ENCODE peak calls at places on chromosomes 11 and 22, in five cellular contexts. One of them, this sample, is unnamed.
A peak's percentile ranks its signal among the peaks of the same experiment; 100 is the strongest.

GRCh38 chr22:49717322-49717919 is 110.3 kb downstream of the BRD1 start:
- DNase-seq in pancreas: no peak
- DNase-seq in body of pancreas: no peak
- DNase-seq in right cardiac atrium: no peak
- DNase-seq in CD8-positive, alpha-beta T cell: no peak
- DNase-seq in this sample: no peak

GRCh38 chr22:50738649-50739227 is 734 bp downstream of the ACR start:
- DNase-seq in right cardiac atrium: no peak
- DNase-seq in pancreas: peak; percentile 5
- DNase-seq in CD8-positive, alpha-beta T cell: no peak
- DNase-seq in body of pancreas: no peak
- DNase-seq in this sample: no peak

GRCh38 chr22:33474587-33474986 is 416.4 kb upstream of the SYN3 start:
- DNase-seq in right cardiac atrium: no peak
- DNase-seq in CD8-positive, alpha-beta T cell: no peak
- DNase-seq in pancreas: no peak
- DNase-seq in body of pancreas: no peak
- DNase-seq in this sample: no peak

GRCh38 chr11:121795206-121795605 is 320.8 kb downstream of the BLID start:
- DNase-seq in body of pancreas: no peak
- DNase-seq in pancreas: no peak
- DNase-seq in CD8-positive, alpha-beta T cell: no peak
- DNase-seq in right cardiac atrium: no peak
- DNase-seq in this sample: no peak

GRCh38 chr11:65445101-65445603 is 22.6 kb downstream of the NEAT1 start:
- DNase-seq in right cardiac atrium: no peak
- DNase-seq in pancreas: no peak
- DNase-seq in CD8-positive, alpha-beta T cell: no peak
- DNase-seq in body of pancreas: peak; percentile 11
- DNase-seq in this sample: no peak

GRCh38 chr22:45170001-45170466 is 6.3 kb downstream of the NUP50 start:
- DNase-seq in pancreas: no peak
- DNase-seq in body of pancreas: no peak
- DNase-seq in right cardiac atrium: no peak
- DNase-seq in CD8-positive, alpha-beta T cell: no peak
- DNase-seq in this sample: no peak

GRCh38 chr11:31720666-31721199 is 90.4 kb downstream of the PAX6 start:
- DNase-seq in right cardiac atrium: no peak
- DNase-seq in pancreas: no peak
- DNase-seq in body of pancreas: no peak
- DNase-seq in CD8-positive, alpha-beta T cell: no peak
- DNase-seq in this sample: no peak

GRCh38 chr22:20589614-20590476 is 82.4 kb downstream of the MED15 start:
- DNase-seq in pancreas: no peak
- DNase-seq in right cardiac atrium: no peak
- DNase-seq in body of pancreas: no peak
- DNase-seq in CD8-positive, alpha-beta T cell: no peak
- DNase-seq in this sample: no peak

GRCh38 chr22:30580896-30581295 is 6.4 kb upstream of the GAL3ST1 start:
- DNase-seq in CD8-positive, alpha-beta T cell: no peak
- DNase-seq in body of pancreas: no peak
- DNase-seq in right cardiac atrium: no peak
- DNase-seq in pancreas: no peak
- DNase-seq in this sample: no peak

GRCh38 chr11:7665473-7666291 is 7.6 kb downstream of the CYB5R2 start:
- DNase-seq in body of pancreas: peak; percentile 88
- DNase-seq in right cardiac atrium: peak; percentile 75
- DNase-seq in pancreas: peak; percentile 89
- DNase-seq in CD8-positive, alpha-beta T cell: peak; percentile 62
- DNase-seq in this sample: peak; percentile 88

GRCh38 chr11:10041803-10042202 is 252.2 kb downstream of the SBF2 start:
- DNase-seq in pancreas: no peak
- DNase-seq in CD8-positive, alpha-beta T cell: no peak
- DNase-seq in body of pancreas: no peak
- DNase-seq in right cardiac atrium: no peak
- DNase-seq in this sample: no peak
- H3K4me3 ChIP-seq in pancreas: no peak overlapping the region
- H3K4me3 ChIP-seq in CD8-positive, alpha-beta T cell: no peak overlapping the region
- H3K4me3 ChIP-seq in body of pancreas: no peak overlapping the region
- H3K4me3 ChIP-seq in right cardiac atrium: no peak overlapping the region
- H3K4me3 ChIP-seq in this sample: no peak overlapping the region

GRCh38 chr11:69048056-69048717 is 545 bp upstream of the TPCN2 start:
- DNase-seq in CD8-positive, alpha-beta T cell: no peak
- DNase-seq in right cardiac atrium: no peak
- DNase-seq in pancreas: no peak
- DNase-seq in body of pancreas: no peak
- DNase-seq in this sample: no peak
- H3K27ac ChIP-seq in CD8-positive, alpha-beta T cell: no peak overlapping the region
- H3K27ac ChIP-seq in right cardiac atrium: peak overlapping the region; percentile 13
- H3K27ac ChIP-seq in pancreas: peak overlapping the region; percentile 58
- H3K27ac ChIP-seq in body of pancreas: no peak overlapping the region
- H3K27ac ChIP-seq in this sample: peak overlapping the region; percentile 75

GRCh38 chr11:73382183-73382582 is 6.0 kb downstream of the RELT start:
- DNase-seq in CD8-positive, alpha-beta T cell: no peak
- DNase-seq in right cardiac atrium: no peak
- DNase-seq in pancreas: no peak
- DNase-seq in body of pancreas: no peak
- DNase-seq in this sample: no peak

GRCh38 chr11:73381589-73381988 is 5.4 kb downstream of the RELT start:
- DNase-seq in pancreas: no peak
- DNase-seq in CD8-positive, alpha-beta T cell: no peak
- DNase-seq in right cardiac atrium: no peak
- DNase-seq in body of pancreas: peak; percentile 36
- DNase-seq in this sample: no peak

GRCh38 chr11:73380897-73381410 is 4.8 kb downstream of the RELT start:
- DNase-seq in right cardiac atrium: no peak
- DNase-seq in body of pancreas: no peak
- DNase-seq in pancreas: no peak
- DNase-seq in CD8-positive, alpha-beta T cell: no peak
- DNase-seq in this sample: no peak

GRCh38 chr11:73379189-73379880 is 3.1 kb downstream of the RELT start:
- DNase-seq in pancreas: peak; percentile 90
- DNase-seq in right cardiac atrium: no peak
- DNase-seq in body of pancreas: peak; percentile 89
- DNase-seq in CD8-positive, alpha-beta T cell: no peak
- DNase-seq in this sample: peak; percentile 34

GRCh38 chr11:73380321-73380720 is 4.1 kb downstream of the RELT start:
- DNase-seq in body of pancreas: no peak
- DNase-seq in CD8-positive, alpha-beta T cell: no peak
- DNase-seq in right cardiac atrium: no peak
- DNase-seq in pancreas: no peak
- DNase-seq in this sample: no peak
- H3K4me3 ChIP-seq in body of pancreas: no peak overlapping the region
- H3K4me3 ChIP-seq in CD8-positive, alpha-beta T cell: no peak overlapping the region
- H3K4me3 ChIP-seq in right cardiac atrium: no peak overlapping the region
- H3K4me3 ChIP-seq in pancreas: no peak overlapping the region
- H3K4me3 ChIP-seq in this sample: no peak overlapping the region

GRCh38 chr22:39292002-39292401 is 27.4 kb downstream of the RPL3 start:
- DNase-seq in CD8-positive, alpha-beta T cell: no peak
- DNase-seq in right cardiac atrium: no peak
- DNase-seq in pancreas: peak; percentile 76
- DNase-seq in body of pancreas: peak; percentile 78
- DNase-seq in this sample: no peak
- H3K27ac ChIP-seq in CD8-positive, alpha-beta T cell: no peak overlapping the region
- H3K27ac ChIP-seq in right cardiac atrium: peak overlapping the region; percentile 65
- H3K27ac ChIP-seq in pancreas: peak overlapping the region; percentile 92
- H3K27ac ChIP-seq in body of pancreas: peak overlapping the region; percentile 95
- H3K27ac ChIP-seq in this sample: peak overlapping the region; percentile 30

GRCh38 chr11:72657356-72657755 is 16.9 kb downstream of the PDE2A start:
- DNase-seq in body of pancreas: no peak
- DNase-seq in right cardiac atrium: no peak
- DNase-seq in CD8-positive, alpha-beta T cell: no peak
- DNase-seq in pancreas: no peak
- DNase-seq in this sample: no peak

GRCh38 chr11:72655896-72656464 is 18.2 kb downstream of the PDE2A start:
- DNase-seq in pancreas: no peak
- DNase-seq in right cardiac atrium: no peak
- DNase-seq in body of pancreas: no peak
- DNase-seq in CD8-positive, alpha-beta T cell: no peak
- DNase-seq in this sample: no peak

GRCh38 chr11:72653616-72654000 is 20.6 kb downstream of the PDE2A start:
- DNase-seq in CD8-positive, alpha-beta T cell: no peak
- DNase-seq in pancreas: no peak
- DNase-seq in body of pancreas: no peak
- DNase-seq in right cardiac atrium: no peak
- DNase-seq in this sample: no peak

GRCh38 chr11:72652871-72653615 is 21.2 kb downstream of the PDE2A start:
- DNase-seq in CD8-positive, alpha-beta T cell: no peak
- DNase-seq in right cardiac atrium: no peak
- DNase-seq in body of pancreas: peak; percentile 24
- DNase-seq in pancreas: no peak
- DNase-seq in this sample: no peak

DNA sequence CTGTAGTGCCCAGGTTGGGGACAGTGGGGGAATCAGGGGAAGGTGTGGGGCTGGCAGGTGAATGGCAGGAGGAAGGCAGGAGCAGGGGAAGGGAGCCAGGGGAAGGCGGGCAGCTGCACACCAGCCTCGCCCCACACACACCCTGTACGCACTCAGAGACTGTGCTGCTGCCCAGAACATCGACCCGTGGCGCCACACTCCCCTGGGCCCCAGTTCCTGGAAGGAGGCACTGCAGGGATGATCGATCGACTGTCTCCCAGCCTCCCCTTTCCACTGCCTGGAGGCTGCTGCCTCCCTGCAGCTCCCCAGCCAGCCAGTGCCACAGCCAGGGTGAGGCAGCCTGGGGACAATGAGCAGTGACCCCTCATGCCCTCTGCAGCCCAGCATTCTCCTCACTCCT is 19.2 kb downstream of the PDE2A start:
- DNase-seq in body of pancreas: no peak
- DNase-seq in pancreas: no peak
- DNase-seq in CD8-positive, alpha-beta T cell: no peak
- DNase-seq in right cardiac atrium: no peak
- DNase-seq in this sample: no peak
- H3K4me3 ChIP-seq in body of pancreas: no peak overlapping the region
- H3K4me3 ChIP-seq in pancreas: no peak overlapping the region
- H3K4me3 ChIP-seq in CD8-positive, alpha-beta T cell: no peak overlapping the region
- H3K4me3 ChIP-seq in right cardiac atrium: no peak overlapping the region
- H3K4me3 ChIP-seq in this sample: no peak overlapping the region

DNA sequence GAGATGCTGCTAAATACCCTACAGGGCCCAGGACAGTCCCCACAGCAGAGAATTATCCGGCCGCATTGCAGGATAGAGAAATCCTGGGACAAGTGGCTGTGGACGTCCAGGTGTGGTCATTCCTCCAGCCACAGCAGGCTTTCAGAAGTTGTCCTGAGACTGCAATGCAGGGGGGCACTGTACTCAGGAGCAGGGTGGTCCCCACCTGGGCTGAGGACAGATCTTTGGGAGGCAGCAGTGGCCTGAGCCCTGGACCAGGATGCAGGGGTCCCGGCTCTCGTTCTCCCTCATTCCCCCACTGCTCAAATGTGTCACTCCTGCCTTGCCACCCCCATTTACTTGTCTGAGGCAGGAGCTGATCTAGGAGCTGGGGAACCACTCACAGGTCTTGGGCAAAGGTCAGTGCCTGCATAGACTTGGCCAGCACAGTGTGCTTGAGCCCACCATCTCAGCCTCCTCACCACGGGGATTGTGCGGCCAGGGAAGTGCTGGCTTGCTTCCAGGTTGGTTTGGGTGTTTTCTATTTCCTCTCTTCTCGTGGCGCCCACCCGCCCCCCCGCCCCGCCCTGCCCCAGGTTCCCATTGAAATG is 15.3 kb downstream of the LINC01488 start:
- DNase-seq in pancreas: no peak
- DNase-seq in CD8-positive, alpha-beta T cell: no peak
- DNase-seq in right cardiac atrium: no peak
- DNase-seq in body of pancreas: no peak
- DNase-seq in this sample: no peak
- H3K27ac ChIP-seq in pancreas: peak overlapping the region; percentile 66
- H3K27ac ChIP-seq in CD8-positive, alpha-beta T cell: no peak overlapping the region
- H3K27ac ChIP-seq in right cardiac atrium: peak overlapping the region; percentile 81
- H3K27ac ChIP-seq in body of pancreas: peak overlapping the region; percentile 80
- H3K27ac ChIP-seq in this sample: no peak overlapping the region

DNA sequence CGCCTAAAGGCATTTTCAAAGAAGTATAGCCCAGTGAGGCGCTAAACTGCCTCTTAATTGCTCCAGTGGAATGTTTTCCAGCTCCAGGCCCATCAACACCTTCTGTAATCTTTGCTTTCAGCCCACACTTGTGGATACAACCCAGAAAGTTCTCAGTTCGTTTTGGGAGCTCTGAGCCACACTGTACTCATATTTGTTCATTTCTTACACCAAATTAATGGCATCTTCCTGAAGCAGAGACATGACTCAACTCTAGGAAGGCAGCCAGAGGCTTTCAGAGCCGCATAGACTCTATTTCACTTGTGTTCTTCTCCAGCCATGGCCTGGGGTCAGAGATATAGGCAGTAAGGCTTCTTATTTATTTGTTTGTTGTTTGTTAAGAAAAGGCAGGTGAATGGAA is 175.5 kb upstream of the NCAM1 start:
- DNase-seq in right cardiac atrium: peak; percentile 46
- DNase-seq in CD8-positive, alpha-beta T cell: no peak
- DNase-seq in pancreas: no peak
- DNase-seq in body of pancreas: peak; percentile 34
- DNase-seq in this sample: no peak
- H3K4me3 ChIP-seq in right cardiac atrium: no peak overlapping the region
- H3K4me3 ChIP-seq in CD8-positive, alpha-beta T cell: no peak overlapping the region
- H3K4me3 ChIP-seq in pancreas: no peak overlapping the region
- H3K4me3 ChIP-seq in body of pancreas: no peak overlapping the region
- H3K4me3 ChIP-seq in this sample: no peak overlapping the region

GRCh38 chr11:133597236-133597635 is 64.9 kb upstream of the OPCML start:
- DNase-seq in CD8-positive, alpha-beta T cell: no peak
- DNase-seq in body of pancreas: no peak
- DNase-seq in pancreas: no peak
- DNase-seq in right cardiac atrium: no peak
- DNase-seq in this sample: no peak

GRCh38 chr11:133600876-133601275 is 68.6 kb upstream of the OPCML start:
- DNase-seq in body of pancreas: no peak
- DNase-seq in CD8-positive, alpha-beta T cell: no peak
- DNase-seq in pancreas: no peak
- DNase-seq in right cardiac atrium: no peak
- DNase-seq in this sample: no peak

GRCh38 chr11:133598879-133599278 is 66.6 kb upstream of the OPCML start:
- DNase-seq in CD8-positive, alpha-beta T cell: no peak
- DNase-seq in pancreas: no peak
- DNase-seq in right cardiac atrium: no peak
- DNase-seq in body of pancreas: no peak
- DNase-seq in this sample: no peak

GRCh38 chr11:133595998-133596590 is 63.8 kb upstream of the OPCML start:
- DNase-seq in pancreas: no peak
- DNase-seq in body of pancreas: no peak
- DNase-seq in right cardiac atrium: no peak
- DNase-seq in CD8-positive, alpha-beta T cell: no peak
- DNase-seq in this sample: no peak
- H3K27ac ChIP-seq in pancreas: no peak overlapping the region
- H3K27ac ChIP-seq in body of pancreas: no peak overlapping the region
- H3K27ac ChIP-seq in right cardiac atrium: no peak overlapping the region
- H3K27ac ChIP-seq in CD8-positive, alpha-beta T cell: no peak overlapping the region
- H3K27ac ChIP-seq in this sample: no peak overlapping the region

DNA sequence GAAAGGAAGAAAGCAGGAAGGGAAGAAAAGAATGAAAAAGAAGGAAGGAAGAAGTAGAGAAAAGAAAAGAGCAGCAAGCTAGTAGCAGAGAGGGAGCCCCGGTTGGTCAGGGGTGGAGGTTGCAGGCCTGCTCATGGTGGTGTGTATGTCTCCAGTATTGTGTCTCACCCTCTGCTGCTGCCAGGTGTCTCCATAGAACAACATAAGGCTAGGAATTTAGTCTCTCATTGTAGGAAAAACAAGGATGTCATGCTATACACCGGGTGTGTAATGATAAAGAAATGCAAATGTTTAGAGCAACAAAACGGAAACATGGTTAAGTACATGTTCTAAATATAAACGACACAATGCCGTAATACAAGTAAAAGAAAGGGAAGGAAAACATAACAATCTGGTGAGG is 342.5 kb downstream of the NTM start:
- DNase-seq in body of pancreas: no peak
- DNase-seq in pancreas: no peak
- DNase-seq in right cardiac atrium: no peak
- DNase-seq in CD8-positive, alpha-beta T cell: no peak
- DNase-seq in this sample: no peak
- H3K4me3 ChIP-seq in body of pancreas: no peak overlapping the region
- H3K4me3 ChIP-seq in pancreas: no peak overlapping the region
- H3K4me3 ChIP-seq in right cardiac atrium: no peak overlapping the region
- H3K4me3 ChIP-seq in CD8-positive, alpha-beta T cell: no peak overlapping the region
- H3K4me3 ChIP-seq in this sample: no peak overlapping the region